ENCODE peak calls at places on chromosome 16, in eight cellular contexts. One of them, this sample, is unnamed.

GRCh38 chr16:68345958-68346635 is 35.3 kb downstream of the PRMT7 start:
- DNase-seq in prostate gland: no peak
- DNase-seq in left cardiac atrium: no peak
- DNase-seq in ureter: no peak
- DNase-seq in stimulated activated CD8-positive, alpha-beta memory T cell treated with anti-CD3 and anti-CD28 coated beads, Interleukin-7, amount 100 ng/mL, for 1 hour: no peak
- DNase-seq in mesenchymal stem cell: no peak
- DNase-seq in AML-193: no peak
- DNase-seq in nephron progenitor cell: no peak
- DNase-seq in this sample: no peak

GRCh38 chr16:82368041-82368440 is 198.0 kb upstream of the MPHOSPH6 start:
- DNase-seq in stimulated activated CD8-positive, alpha-beta memory T cell treated with anti-CD3 and anti-CD28 coated beads, Interleukin-7, amount 100 ng/mL, for 1 hour: no peak
- DNase-seq in left cardiac atrium: peak; percentile 64
- DNase-seq in nephron progenitor cell: peak; percentile 12
- DNase-seq in AML-193: no peak
- DNase-seq in mesenchymal stem cell: peak; percentile 18
- DNase-seq in prostate gland: peak; percentile 26
- DNase-seq in ureter: no peak
- DNase-seq in this sample: no peak

GRCh38 chr16:55700067-55700466 is 44.3 kb downstream of the SLC6A2 start:
- DNase-seq in mesenchymal stem cell: no peak
- DNase-seq in nephron progenitor cell: no peak
- DNase-seq in left cardiac atrium: no peak
- DNase-seq in prostate gland: no peak
- DNase-seq in ureter: no peak
- DNase-seq in AML-193: no peak
- DNase-seq in stimulated activated CD8-positive, alpha-beta memory T cell treated with anti-CD3 and anti-CD28 coated beads, Interleukin-7, amount 100 ng/mL, for 1 hour: no peak
- DNase-seq in this sample: no peak

GRCh38 chr16:55039511-55039910 is 108.8 kb downstream of the IRX5 start:
- DNase-seq in mesenchymal stem cell: no peak
- DNase-seq in prostate gland: no peak
- DNase-seq in stimulated activated CD8-positive, alpha-beta memory T cell treated with anti-CD3 and anti-CD28 coated beads, Interleukin-7, amount 100 ng/mL, for 1 hour: no peak
- DNase-seq in nephron progenitor cell: no peak
- DNase-seq in left cardiac atrium: no peak
- DNase-seq in ureter: no peak
- DNase-seq in AML-193: no peak
- DNase-seq in this sample: no peak

GRCh38 chr16:1771864-1772361 is 570 bp upstream of the NME3 start:
- DNase-seq in AML-193: no peak
- DNase-seq in nephron progenitor cell: no peak
- DNase-seq in ureter: no peak
- DNase-seq in left cardiac atrium: no peak
- DNase-seq in mesenchymal stem cell: peak; percentile 33
- DNase-seq in prostate gland: no peak
- DNase-seq in stimulated activated CD8-positive, alpha-beta memory T cell treated with anti-CD3 and anti-CD28 coated beads, Interleukin-7, amount 100 ng/mL, for 1 hour: no peak
- DNase-seq in this sample: no peak

GRCh38 chr16:54175169-54175551 is 111.4 kb downstream of the IRX3 start:
- DNase-seq in nephron progenitor cell: no peak
- DNase-seq in prostate gland: no peak
- DNase-seq in stimulated activated CD8-positive, alpha-beta memory T cell treated with anti-CD3 and anti-CD28 coated beads, Interleukin-7, amount 100 ng/mL, for 1 hour: no peak
- DNase-seq in left cardiac atrium: no peak
- DNase-seq in AML-193: no peak
- DNase-seq in mesenchymal stem cell: no peak
- DNase-seq in ureter: no peak
- DNase-seq in this sample: no peak

GRCh38 chr16:879986-880385 is 79.5 kb upstream of the GNG13 start:
- DNase-seq in nephron progenitor cell: no peak
- DNase-seq in mesenchymal stem cell: no peak
- DNase-seq in left cardiac atrium: no peak
- DNase-seq in ureter: no peak
- DNase-seq in AML-193: no peak
- DNase-seq in stimulated activated CD8-positive, alpha-beta memory T cell treated with anti-CD3 and anti-CD28 coated beads, Interleukin-7, amount 100 ng/mL, for 1 hour: no peak
- DNase-seq in prostate gland: no peak
- DNase-seq in this sample: no peak

GRCh38 chr16:89093602-89094251 is at the start of gene ACSF3:
- DNase-seq in prostate gland: peak; percentile 24
- DNase-seq in stimulated activated CD8-positive, alpha-beta memory T cell treated with anti-CD3 and anti-CD28 coated beads, Interleukin-7, amount 100 ng/mL, for 1 hour: peak; percentile 36
- DNase-seq in mesenchymal stem cell: peak; percentile 37
- DNase-seq in ureter: peak; percentile 59
- DNase-seq in left cardiac atrium: peak; percentile 75
- DNase-seq in nephron progenitor cell: peak; percentile 66
- DNase-seq in AML-193: peak; percentile 42
- DNase-seq in this sample: peak; percentile 61

GRCh38 chr16:51941412-51941811 is 605.5 kb downstream of the TOX3 start:
- DNase-seq in stimulated activated CD8-positive, alpha-beta memory T cell treated with anti-CD3 and anti-CD28 coated beads, Interleukin-7, amount 100 ng/mL, for 1 hour: no peak
- DNase-seq in mesenchymal stem cell: no peak
- DNase-seq in AML-193: no peak
- DNase-seq in left cardiac atrium: no peak
- DNase-seq in nephron progenitor cell: no peak
- DNase-seq in ureter: no peak
- DNase-seq in prostate gland: no peak
- DNase-seq in this sample: no peak

GRCh38 chr16:84303023-84303422 is 8.3 kb downstream of the WFDC1 start:
- DNase-seq in ureter: peak; percentile 75
- DNase-seq in left cardiac atrium: no peak
- DNase-seq in prostate gland: no peak
- DNase-seq in stimulated activated CD8-positive, alpha-beta memory T cell treated with anti-CD3 and anti-CD28 coated beads, Interleukin-7, amount 100 ng/mL, for 1 hour: no peak
- DNase-seq in mesenchymal stem cell: peak; percentile 16
- DNase-seq in nephron progenitor cell: no peak
- DNase-seq in AML-193: no peak
- DNase-seq in this sample: no peak

This sample was measured in right atrium auricular region.